ENCODE peak calls at places on chromosomes 5 and 9, in four cellular contexts. One of them, this sample, is unnamed.

GRCh38 chr5:14748180-14748900 is 83.8 kb downstream of the OTULIN start:
- ATAC-seq in CD8-positive, alpha-beta T cell: no peak
- ATAC-seq in right cardiac atrium: peak
- ATAC-seq in naive B cell: no peak
- ATAC-seq in this sample: no peak

GRCh38 chr5:124823336-124823849 is 77.0 kb upstream of the ZNF608 start:
- ATAC-seq in CD8-positive, alpha-beta T cell: no peak
- ATAC-seq in right cardiac atrium: no peak
- ATAC-seq in naive B cell: no peak
- ATAC-seq in this sample: no peak

GRCh38 chr9:37937403-37937802 is 33.5 kb upstream of the SLC25A51 start:
- ATAC-seq in CD8-positive, alpha-beta T cell: no peak
- ATAC-seq in right cardiac atrium: no peak
- ATAC-seq in naive B cell: no peak
- ATAC-seq in this sample: no peak

GRCh38 chr5:74464512-74465209 is 175.9 kb downstream of the ENC1 start:
- ATAC-seq in CD8-positive, alpha-beta T cell: no peak
- ATAC-seq in right cardiac atrium: peak
- ATAC-seq in naive B cell: no peak
- ATAC-seq in this sample: no peak

GRCh38 chr9:23342296-23342695 is 483.7 kb downstream of the ELAVL2 start:
- ATAC-seq in CD8-positive, alpha-beta T cell: no peak
- ATAC-seq in right cardiac atrium: peak
- ATAC-seq in naive B cell: no peak
- ATAC-seq in this sample: no peak

GRCh38 chr9:83144492-83144891 is 81.5 kb upstream of the RASEF start:
- ATAC-seq in CD8-positive, alpha-beta T cell: no peak
- ATAC-seq in right cardiac atrium: no peak
- ATAC-seq in naive B cell: no peak
- ATAC-seq in this sample: no peak

GRCh38 chr9:12439267-12439666 is 253.9 kb upstream of the TYRP1 start:
- ATAC-seq in CD8-positive, alpha-beta T cell: no peak
- ATAC-seq in right cardiac atrium: no peak
- ATAC-seq in naive B cell: no peak
- ATAC-seq in this sample: no peak

GRCh38 chr9:131657456-131657855 is 82.4 kb downstream of the RAPGEF1 start:
- ATAC-seq in CD8-positive, alpha-beta T cell: no peak
- ATAC-seq in right cardiac atrium: no peak
- ATAC-seq in naive B cell: peak
- ATAC-seq in this sample: peak

This sample was measured in activated T-helper 17 cell treated with anti-CD3 and anti-CD28 coated beads, Interleukin-2, amount 50 U/mL, for 72 hours.